ENCODE peak calls at places on chromosomes 6 and 20, in six cellular contexts. One of them, this sample, is unnamed.

GRCh38 chr6:33427585-33428218 is 7.8 kb downstream of the SYNGAP1 start:
- DNase-seq in M059J: peak; percentile 51
- DNase-seq in head of caudate nucleus: peak; percentile 71
- DNase-seq in activated CD8-positive, alpha-beta memory T cell treated with anti-CD3 and anti-CD28 coated beads for 4 hours: no peak
- DNase-seq in T-helper 1 cell: peak; percentile 69
- DNase-seq in activated CD8-positive, alpha-beta T cell treated with anti-CD3 and anti-CD28 coated beads, Interleukin-2, amount 10 ng/mL, durations not matched to agents 7 days and 5 days: peak; percentile 65
- DNase-seq in this sample: peak; percentile 65

GRCh38 chr6:37850728-37851285 is 31.3 kb downstream of the ZFAND3 start:
- DNase-seq in M059J: no peak
- DNase-seq in head of caudate nucleus: no peak
- DNase-seq in activated CD8-positive, alpha-beta memory T cell treated with anti-CD3 and anti-CD28 coated beads for 4 hours: no peak
- DNase-seq in T-helper 1 cell: no peak
- DNase-seq in activated CD8-positive, alpha-beta T cell treated with anti-CD3 and anti-CD28 coated beads, Interleukin-2, amount 10 ng/mL, durations not matched to agents 7 days and 5 days: no peak
- DNase-seq in this sample: no peak

GRCh38 chr6:18265099-18265372 is 706 bp upstream of the DEK start:
- DNase-seq in M059J: peak; percentile 35
- DNase-seq in head of caudate nucleus: no peak
- DNase-seq in activated CD8-positive, alpha-beta memory T cell treated with anti-CD3 and anti-CD28 coated beads for 4 hours: no peak
- DNase-seq in T-helper 1 cell: no peak
- DNase-seq in activated CD8-positive, alpha-beta T cell treated with anti-CD3 and anti-CD28 coated beads, Interleukin-2, amount 10 ng/mL, durations not matched to agents 7 days and 5 days: no peak
- DNase-seq in this sample: no peak

GRCh38 chr20:47774081-47774777 is 11.1 kb downstream of the SULF2 start:
- DNase-seq in M059J: no peak
- DNase-seq in head of caudate nucleus: no peak
- DNase-seq in activated CD8-positive, alpha-beta memory T cell treated with anti-CD3 and anti-CD28 coated beads for 4 hours: no peak
- DNase-seq in T-helper 1 cell: no peak
- DNase-seq in activated CD8-positive, alpha-beta T cell treated with anti-CD3 and anti-CD28 coated beads, Interleukin-2, amount 10 ng/mL, durations not matched to agents 7 days and 5 days: no peak
- DNase-seq in this sample: no peak

GRCh38 chr20:52888096-52888495 is 84.1 kb upstream of the TSHZ2 start:
- DNase-seq in M059J: peak; percentile 65
- DNase-seq in head of caudate nucleus: no peak
- DNase-seq in activated CD8-positive, alpha-beta memory T cell treated with anti-CD3 and anti-CD28 coated beads for 4 hours: no peak
- DNase-seq in T-helper 1 cell: no peak
- DNase-seq in activated CD8-positive, alpha-beta T cell treated with anti-CD3 and anti-CD28 coated beads, Interleukin-2, amount 10 ng/mL, durations not matched to agents 7 days and 5 days: no peak
- DNase-seq in this sample: no peak

GRCh38 chr6:35736293-35736894 is 438 bp upstream of the ARMC12 start:
- DNase-seq in M059J: peak; percentile 67
- DNase-seq in head of caudate nucleus: peak; percentile 76
- DNase-seq in activated CD8-positive, alpha-beta memory T cell treated with anti-CD3 and anti-CD28 coated beads for 4 hours: peak; percentile 69
- DNase-seq in T-helper 1 cell: peak; percentile 69
- DNase-seq in activated CD8-positive, alpha-beta T cell treated with anti-CD3 and anti-CD28 coated beads, Interleukin-2, amount 10 ng/mL, durations not matched to agents 7 days and 5 days: peak; percentile 89
- DNase-seq in this sample: peak; percentile 81

GRCh38 chr20:32437391-32438074 is 79.4 kb downstream of the ASXL1 start:
- DNase-seq in M059J: no peak
- DNase-seq in head of caudate nucleus: no peak
- DNase-seq in activated CD8-positive, alpha-beta memory T cell treated with anti-CD3 and anti-CD28 coated beads for 4 hours: no peak
- DNase-seq in T-helper 1 cell: no peak
- DNase-seq in activated CD8-positive, alpha-beta T cell treated with anti-CD3 and anti-CD28 coated beads, Interleukin-2, amount 10 ng/mL, durations not matched to agents 7 days and 5 days: no peak
- DNase-seq in this sample: no peak

GRCh38 chr6:22471369-22471690 is 98.0 kb upstream of the HDGFL1 start:
- DNase-seq in M059J: no peak
- DNase-seq in head of caudate nucleus: no peak
- DNase-seq in activated CD8-positive, alpha-beta memory T cell treated with anti-CD3 and anti-CD28 coated beads for 4 hours: no peak
- DNase-seq in T-helper 1 cell: no peak
- DNase-seq in activated CD8-positive, alpha-beta T cell treated with anti-CD3 and anti-CD28 coated beads, Interleukin-2, amount 10 ng/mL, durations not matched to agents 7 days and 5 days: no peak
- DNase-seq in this sample: no peak

GRCh38 chr6:84579404-84579803 is 185.0 kb downstream of the TBX18 start:
- DNase-seq in M059J: no peak
- DNase-seq in head of caudate nucleus: no peak
- DNase-seq in activated CD8-positive, alpha-beta memory T cell treated with anti-CD3 and anti-CD28 coated beads for 4 hours: no peak
- DNase-seq in T-helper 1 cell: no peak
- DNase-seq in activated CD8-positive, alpha-beta T cell treated with anti-CD3 and anti-CD28 coated beads, Interleukin-2, amount 10 ng/mL, durations not matched to agents 7 days and 5 days: no peak
- DNase-seq in this sample: no peak

GRCh38 chr20:25741088-25741487 is 44.4 kb upstream of the ZNF337 start:
- DNase-seq in M059J: no peak
- DNase-seq in head of caudate nucleus: no peak
- DNase-seq in activated CD8-positive, alpha-beta memory T cell treated with anti-CD3 and anti-CD28 coated beads for 4 hours: no peak
- DNase-seq in T-helper 1 cell: no peak
- DNase-seq in activated CD8-positive, alpha-beta T cell treated with anti-CD3 and anti-CD28 coated beads, Interleukin-2, amount 10 ng/mL, durations not matched to agents 7 days and 5 days: no peak
- DNase-seq in this sample: no peak

GRCh38 chr6:7730003-7730402 is 4.1 kb downstream of the BMP6 start:
- DNase-seq in M059J: peak; percentile 23
- DNase-seq in head of caudate nucleus: no peak
- DNase-seq in activated CD8-positive, alpha-beta memory T cell treated with anti-CD3 and anti-CD28 coated beads for 4 hours: no peak
- DNase-seq in T-helper 1 cell: no peak
- DNase-seq in activated CD8-positive, alpha-beta T cell treated with anti-CD3 and anti-CD28 coated beads, Interleukin-2, amount 10 ng/mL, durations not matched to agents 7 days and 5 days: no peak
- DNase-seq in this sample: no peak

GRCh38 chr20:63915471-63915870 is 20.5 kb downstream of the DNAJC5 start:
- DNase-seq in M059J: no peak
- DNase-seq in head of caudate nucleus: no peak
- DNase-seq in activated CD8-positive, alpha-beta memory T cell treated with anti-CD3 and anti-CD28 coated beads for 4 hours: no peak
- DNase-seq in T-helper 1 cell: no peak
- DNase-seq in activated CD8-positive, alpha-beta T cell treated with anti-CD3 and anti-CD28 coated beads, Interleukin-2, amount 10 ng/mL, durations not matched to agents 7 days and 5 days: no peak
- DNase-seq in this sample: peak; percentile 71

GRCh38 chr20:3071610-3072529 is at the start of gene OXT:
- DNase-seq in M059J: no peak
- DNase-seq in head of caudate nucleus: no peak
- DNase-seq in activated CD8-positive, alpha-beta memory T cell treated with anti-CD3 and anti-CD28 coated beads for 4 hours: peak; percentile 57
- DNase-seq in T-helper 1 cell: peak; percentile 71
- DNase-seq in activated CD8-positive, alpha-beta T cell treated with anti-CD3 and anti-CD28 coated beads, Interleukin-2, amount 10 ng/mL, durations not matched to agents 7 days and 5 days: peak; percentile 67
- DNase-seq in this sample: no peak

This sample was measured in Ammon's horn.